ENCODE peak calls at places on chromosomes 16 and 17, in five cellular contexts. W, Z, S, I and L are unnamed samples.
A peak's percentile ranks its signal among the peaks of the same experiment; 100 is the strongest.

GRCh38 chr16:86018487-86018886 is 119.5 kb downstream of the IRF8 start:
- DNase-seq in Z (peak; percentile 85), S (peak; percentile 35), I (no peak), W (peak; percentile 46), L (no peak)

GRCh38 chr16:4465977-4466779 is 8.2 kb downstream of the NMRAL1 start:
- DNase-seq in S (peak; percentile 78), W (no peak), I (peak; percentile 79), Z (peak; percentile 90), L (no peak)

GRCh38 chr17:48095611-48096010 is 5.7 kb downstream of the CBX1 start:
- DNase-seq in W (no peak), S (no peak), I (no peak), Z (no peak), L (no peak)

GRCh38 chr16:89049484-89050118 is 44.1 kb upstream of the ACSF3 start:
- DNase-seq in S (no peak), I (peak; percentile 8), W (no peak), Z (no peak), L (no peak)

GRCh38 chr16:4477966-4478365 is 1.8 kb downstream of the HMOX2 start:
- DNase-seq in W (peak; percentile 49), Z (peak; percentile 55), S (peak; percentile 42), I (no peak), L (no peak)

GRCh38 chr17:82691714-82692113 is 6.8 kb downstream of the RAB40B start:
- DNase-seq in S (no peak), I (no peak), Z (no peak), W (no peak), L (no peak)

GRCh38 chr17:35889241-35889640 is 9.1 kb upstream of the CCL5 start:
- DNase-seq in Z (no peak), W (no peak), I (no peak), S (peak; percentile 54), L (no peak)

GRCh38 chr16:86517652-86518258 is 7.4 kb downstream of the FOXF1 start:
- DNase-seq in W (peak; percentile 89), S (peak; percentile 52), I (peak; percentile 65), Z (peak; percentile 12), L (no peak)

GRCh38 chr16:89924298-89924924 is 1.3 kb downstream of the TUBB3 start:
- DNase-seq in Z (peak; percentile 7), I (no peak), S (peak; percentile 64), W (peak; percentile 68), L (no peak)

GRCh38 chr17:39951924-39952664 is 10.7 kb upstream of the GSDMA start:
- DNase-seq in Z (no peak), W (no peak), I (peak; percentile 30), S (no peak), L (no peak)